ENCODE peak calls at places on chromosomes 4 and X, in six cellular contexts. O is upper lobe of left lung; D is NB4; B is endodermal cell; U is CD4-positive, CD25-positive, alpha-beta regulatory T cell; Y is lower leg skin. N is an unnamed sample.

GRCh38 chr4:2694691-2695090 is 61.4 kb downstream of the TNIP2 start:
- DNase-seq in O (no peak), D (no peak), B (no peak), Y (peak), U (no peak), N (no peak)

GRCh38 chr4:184193556-184194525 is 23.8 kb downstream of the ENPP6 start:
- DNase-seq in B (no peak), D (peak), O (no peak), Y (peak), U (no peak), N (no peak)

GRCh38 chrX:134246282-134246681 is 9.3 kb downstream of the CCDC160 start:
- DNase-seq in Y (no peak), O (no peak), B (peak), D (peak), U (no peak), N (no peak)

GRCh38 chr4:98528882-98529281 is 129.5 kb downstream of the TSPAN5 start:
- DNase-seq in Y (no peak), D (no peak), B (no peak), U (no peak), O (no peak), N (peak)

GRCh38 chr4:121256887-121257426 is 92.8 kb upstream of the TNIP3 start:
- DNase-seq in O (no peak), B (no peak), U (no peak), Y (no peak), D (no peak), N (peak)

GRCh38 chr4:169305173-169305572 is 34.4 kb upstream of the SH3RF1 start:
- DNase-seq in D (no peak), U (no peak), Y (no peak), O (no peak), B (no peak), N (no peak)

GRCh38 chr4:45453258-45453841 is 670.5 kb downstream of the GABRG1 start:
- DNase-seq in B (peak), U (no peak), O (no peak), D (peak), Y (no peak), N (no peak)

GRCh38 chr4:137707626-137708025 is 175.3 kb upstream of the PCDH18 start:
- DNase-seq in Y (no peak), B (no peak), D (no peak), O (no peak), U (no peak), N (peak)

GRCh38 chr4:10031663-10032590 is 10.6 kb upstream of the SLC2A9 start:
- DNase-seq in O (no peak), D (no peak), U (no peak), Y (no peak), B (peak), N (no peak)

GRCh38 chrX:118502121-118502794 is 6.6 kb downstream of the DOCK11 start:
- DNase-seq in B (no peak), Y (no peak), U (no peak), O (no peak), D (peak), N (no peak)

GRCh38 chrX:36159254-36159653 is 239.7 kb downstream of the CFAP47 start:
- DNase-seq in D (no peak), O (no peak), B (no peak), U (no peak), Y (no peak), N (no peak)
- H3K4me3 ChIP-seq in D (no peak), O (no peak), B (no peak), U (no peak), Y (no peak), N (no peak)

GRCh38 chr4:55358668-55359067 is 12.6 kb downstream of the SRD5A3 start:
- DNase-seq in B (no peak), Y (no peak), O (no peak), U (no peak), D (peak), N (peak)
- H3K4me3 ChIP-seq in B (no peak), Y (no peak), O (no peak), U (no peak), D (no peak), N (no peak)

DNA sequence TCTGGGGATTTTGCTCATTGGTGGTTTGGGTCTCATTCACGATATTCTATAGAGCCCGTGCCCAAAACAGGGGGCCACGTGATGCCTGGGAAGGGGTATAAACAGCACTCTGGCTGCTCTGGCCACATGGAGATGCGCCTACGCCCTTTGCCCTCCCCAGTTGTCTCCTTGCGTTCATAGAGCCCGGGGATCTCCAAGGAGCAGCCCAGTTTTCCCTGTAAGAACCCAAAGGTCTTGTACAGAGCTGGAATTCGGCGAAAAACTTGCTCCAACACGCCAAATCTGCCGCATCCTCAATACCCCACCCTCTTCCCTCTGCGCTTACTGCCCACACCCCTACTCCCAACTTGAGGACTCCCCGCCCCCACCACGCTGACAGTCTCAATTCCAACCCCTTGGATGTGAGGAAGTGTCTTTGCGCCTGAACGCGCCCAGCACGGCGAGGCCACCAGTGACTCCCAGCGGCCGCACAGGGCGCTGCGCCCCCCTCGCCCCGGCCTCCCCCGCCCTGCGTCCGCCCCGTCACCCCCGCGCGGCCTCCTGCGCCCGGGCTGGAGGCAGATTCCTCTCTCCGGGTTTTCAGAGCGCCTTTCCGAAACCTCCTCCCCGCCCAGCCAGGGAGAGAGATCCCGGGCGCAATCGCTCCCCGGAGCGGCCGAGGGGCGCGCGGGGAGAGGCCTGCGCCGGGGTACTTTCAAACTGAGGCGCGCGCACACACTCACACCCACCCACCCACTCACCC is at the start of gene NHS:
- DNase-seq in D (no peak), Y (peak), B (peak), U (no peak), O (peak), N (no peak)
- H3K4me3 ChIP-seq in D (no peak), Y (peak), B (peak), U (no peak), O (peak), N (peak)

DNA sequence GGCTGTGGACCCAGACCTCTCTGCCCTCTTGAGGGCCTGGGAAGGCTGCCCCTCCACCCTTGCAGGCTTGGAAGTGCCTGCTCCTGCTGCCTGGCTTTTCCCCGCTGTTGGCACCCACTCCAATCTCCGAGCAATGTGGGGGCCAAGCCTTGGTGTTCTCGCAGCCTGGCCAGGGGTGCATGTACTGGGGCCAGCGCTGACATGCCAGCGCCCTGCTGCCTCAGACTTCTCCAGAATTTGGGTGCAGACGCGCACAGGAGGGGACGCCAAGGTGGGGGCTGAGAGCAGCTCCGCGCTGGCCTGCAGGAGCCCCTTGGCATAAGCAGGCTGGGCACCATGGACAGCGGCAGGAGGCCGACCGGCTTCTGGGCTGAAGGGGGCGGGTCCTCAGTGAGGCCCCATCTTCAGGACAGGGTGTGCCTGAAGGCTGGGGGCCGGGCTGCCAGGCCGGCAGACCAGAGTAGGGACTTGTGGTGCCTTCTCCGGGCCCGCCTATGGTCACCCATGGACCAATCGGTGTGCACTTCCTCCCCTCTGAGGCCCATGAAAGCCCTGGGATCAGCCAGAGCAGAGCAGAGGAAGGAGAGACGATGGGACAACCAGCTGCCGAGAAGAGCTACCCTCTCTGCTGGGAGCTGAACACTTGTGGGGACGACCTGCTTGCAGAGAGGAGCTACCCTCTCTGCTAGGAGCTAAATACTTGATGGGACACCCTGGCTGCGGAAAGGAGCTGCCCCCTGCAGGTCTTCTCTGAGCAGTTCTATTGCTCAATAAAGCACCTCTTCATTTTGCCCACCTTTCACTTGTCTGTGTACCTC is 118.3 kb downstream of the DNAAF6 start:
- DNase-seq in B (peak), U (no peak), D (peak), Y (no peak), O (peak), N (peak)
- H3K4me3 ChIP-seq in B (no peak), U (no peak), D (no peak), Y (no peak), O (no peak), N (no peak)

GRCh38 chr4:109914356-109914755 is 1.7 kb downstream of the EGF start:
- DNase-seq in Y (no peak), O (no peak), U (no peak), B (no peak), D (no peak), N (no peak)

GRCh38 chr4:109912706-109913621 is at the start of gene EGF:
- DNase-seq in O (no peak), Y (no peak), B (peak), U (no peak), D (no peak), N (peak)

GRCh38 chr4:109915385-109916002 is 2.8 kb downstream of the EGF start:
- DNase-seq in O (no peak), Y (no peak), D (no peak), U (no peak), B (no peak), N (no peak)

GRCh38 chr4:109916003-109916399 is 3.3 kb downstream of the EGF start:
- DNase-seq in O (no peak), D (no peak), Y (no peak), B (no peak), U (no peak), N (no peak)

GRCh38 chr4:109913842-109914241 is 1.2 kb downstream of the EGF start:
- DNase-seq in D (no peak), U (no peak), O (no peak), Y (no peak), B (no peak), N (no peak)
- H3K4me3 ChIP-seq in D (no peak), U (no peak), O (peak), Y (no peak), B (peak), N (no peak)

GRCh38 chr4:102514298-102514964 is 13.3 kb downstream of the NFKB1 start:
- DNase-seq in U (no peak), B (no peak), D (no peak), Y (no peak), O (no peak), N (no peak)
- H3K4me3 ChIP-seq in U (no peak), B (no peak), D (no peak), Y (no peak), O (no peak), N (no peak)

DNA sequence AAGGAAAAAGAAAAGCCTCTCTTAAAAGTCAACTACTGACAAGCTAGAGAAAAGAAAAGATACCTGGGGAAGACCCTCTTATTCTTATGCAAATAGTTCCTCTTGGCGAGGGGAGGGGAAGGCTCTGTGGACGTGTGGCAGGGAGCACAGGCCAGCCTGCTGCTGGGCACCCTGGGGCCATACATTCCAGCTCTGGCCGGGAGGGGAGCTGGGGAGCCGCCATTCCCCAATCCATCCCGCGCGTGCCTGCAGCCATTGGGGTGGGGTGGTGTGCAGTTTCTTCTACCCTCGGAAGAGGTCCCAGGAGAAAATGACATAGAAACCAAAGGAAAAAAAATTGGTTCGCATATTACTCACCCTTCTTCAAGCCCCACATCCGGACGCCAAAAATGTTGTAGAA is 1496.4 kb downstream of the RPA4 start:
- DNase-seq in Y (no peak), B (peak), U (no peak), D (no peak), O (no peak), N (no peak)
- H3K4me3 ChIP-seq in Y (no peak), B (no peak), U (no peak), D (no peak), O (no peak), N (no peak)

GRCh38 chrX:83535417-83536244 is 27.5 kb downstream of the POU3F4 start:
- DNase-seq in U (no peak), D (no peak), O (no peak), Y (no peak), B (no peak), N (no peak)
- H3K4me3 ChIP-seq in U (peak), D (no peak), O (peak), Y (no peak), B (no peak), N (no peak)

GRCh38 chrX:108735680-108736508 is 469 bp downstream of the IRS4 start:
- DNase-seq in Y (peak), O (no peak), B (no peak), U (no peak), D (no peak), N (no peak)

GRCh38 chrX:108736509-108737479 is at the start of gene IRS4:
- DNase-seq in O (peak), U (no peak), Y (no peak), B (peak), D (no peak), N (no peak)

GRCh38 chrX:108732630-108733321 is 3.6 kb downstream of the IRS4 start:
- DNase-seq in B (peak), U (no peak), Y (peak), O (no peak), D (no peak), N (no peak)

GRCh38 chrX:108735087-108735679 is 1.2 kb downstream of the IRS4 start:
- DNase-seq in B (peak), O (peak), U (no peak), D (no peak), Y (no peak), N (no peak)

GRCh38 chrX:108734426-108734825 is 1.9 kb downstream of the IRS4 start:
- DNase-seq in B (no peak), D (no peak), Y (no peak), U (no peak), O (no peak), N (no peak)
- H3K4me3 ChIP-seq in B (peak), D (no peak), Y (no peak), U (no peak), O (no peak), N (no peak)

GRCh38 chr4:128289523-128290158 is 2.0 kb upstream of the PGRMC2 start:
- DNase-seq in O (no peak), D (no peak), Y (no peak), U (no peak), B (no peak), N (no peak)

GRCh38 chr4:128287871-128288688 is 467 bp upstream of the PGRMC2 start:
- DNase-seq in B (peak), Y (peak), D (peak), U (peak), O (peak), N (peak)

GRCh38 chr4:128290526-128290925 is 2.9 kb upstream of the PGRMC2 start:
- DNase-seq in Y (no peak), B (no peak), U (no peak), O (no peak), D (no peak), N (no peak)

GRCh38 chr4:128287159-128287870 is at the start of gene PGRMC2:
- DNase-seq in D (no peak), O (no peak), U (no peak), Y (no peak), B (peak), N (no peak)

GRCh38 chr4:128288689-128289106 is 1.1 kb upstream of the PGRMC2 start:
- DNase-seq in Y (no peak), B (no peak), U (peak), D (peak), O (no peak), N (no peak)
- H3K4me3 ChIP-seq in Y (peak), B (peak), U (peak), D (peak), O (peak), N (peak)

N was measured in skeletal muscle cell.